ENCODE peak calls at places on chromosomes 11 and 22, in nine cellular contexts. S is GM23338; K is left ventricle myocardium inferior; Z is effector memory CD4-positive, alpha-beta T cell; T is IMR-90; I is CD8-positive, alpha-beta T cell; D is adrenal gland; E is CD4-positive, CD25-positive, alpha-beta regulatory T cell; P is uterus. R is an unnamed sample. For H3K4me1, the result is how much of the 10 kb centered on the place peaks cover.

GRCh38 chr22:19479358-19480172 is at the start of gene CDC45:
- DNase-seq in S (peak), K (peak), Z (peak), T (peak), I (peak), D (peak), E (peak), P (peak), R (peak)

GRCh38 chr11:96338910-96339703 is 3.9 kb downstream of the MAML2 start:
- DNase-seq in S (peak), K (peak), Z (no peak), T (peak), I (peak), D (peak), E (no peak), P (no peak), R (peak)

GRCh38 chr11:2898366-2899079 is 12.9 kb upstream of the CDKN1C start:
- DNase-seq in S (no peak), K (peak), Z (peak), T (peak), I (peak), D (peak), E (peak), P (no peak), R (peak)

GRCh38 chr11:72548481-72548880 is 114.2 kb upstream of the CLPB start:
- DNase-seq in S (no peak), K (no peak), Z (no peak), T (no peak), I (no peak), D (no peak), E (no peak), P (no peak), R (no peak)

GRCh38 chr11:107830915-107831540 is 27.6 kb downstream of the SLC35F2 start:
- DNase-seq in S (no peak), K (no peak), Z (no peak), T (no peak), I (no peak), D (no peak), E (no peak), P (no peak), R (no peak)

GRCh38 chr11:27619936-27620335 is 80.3 kb downstream of the BDNF start:
- DNase-seq in S (no peak), K (no peak), Z (no peak), T (no peak), I (no peak), D (no peak), E (no peak), P (no peak), R (no peak)

GRCh38 chr11:118892515-118892914 is 8.8 kb downstream of the CXCR5 start:
- DNase-seq in S (no peak), K (no peak), Z (peak), T (no peak), I (peak), D (no peak), E (peak), P (no peak), R (no peak)

GRCh38 chr22:25062378-25063095 is 110.0 kb downstream of the KIAA1671 start:
- DNase-seq in S (no peak), K (no peak), Z (peak), T (no peak), I (peak), D (no peak), E (peak), P (no peak), R (no peak)

GRCh38 chr22:21868651-21869050 is 1.2 kb upstream of the MAPK1 start:
- DNase-seq in S (no peak), K (no peak), Z (no peak), T (no peak), I (no peak), D (no peak), E (no peak), P (no peak), R (no peak)

GRCh38 chr11:68373189-68373809 is 60.9 kb downstream of the LRP5 start:
- DNase-seq in S (no peak), K (peak), Z (no peak), T (peak), I (no peak), D (no peak), E (no peak), P (peak), R (peak)

GRCh38 chr11:68371176-68372041 is 59.0 kb downstream of the LRP5 start:
- DNase-seq in S (no peak), K (peak), Z (no peak), T (no peak), I (no peak), D (peak), E (no peak), P (no peak), R (peak)

GRCh38 chr11:68372625-68373024 is 60.2 kb downstream of the LRP5 start:
- DNase-seq in S (no peak), K (no peak), Z (no peak), T (no peak), I (no peak), D (peak), E (no peak), P (no peak), R (no peak)

GRCh38 chr11:68370211-68371111 is 58.1 kb downstream of the LRP5 start:
- DNase-seq in S (no peak), K (peak), Z (no peak), T (no peak), I (no peak), D (no peak), E (no peak), P (no peak), R (no peak)

DNA sequence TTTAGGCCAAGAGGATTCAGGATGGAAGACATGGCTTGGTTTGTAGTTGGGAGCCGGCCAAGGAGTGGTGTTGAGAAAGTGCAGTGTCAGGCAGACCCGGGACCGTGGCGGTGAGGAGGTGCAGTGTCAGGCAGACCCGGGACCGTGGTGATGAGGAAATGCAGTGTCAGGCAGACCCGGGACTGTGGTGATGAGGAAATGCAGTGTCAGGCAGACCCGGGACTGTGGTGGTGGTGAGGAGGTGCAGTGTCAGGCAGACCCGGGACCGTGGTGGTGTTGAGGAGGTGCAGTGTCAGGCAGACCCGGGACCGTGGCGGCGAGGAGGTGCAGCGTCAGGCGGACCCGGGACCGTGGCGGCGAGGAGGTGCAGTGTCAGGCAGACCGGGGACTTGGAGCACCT is 59.7 kb downstream of the LRP5 start:
- DNase-seq in S (no peak), K (no peak), Z (no peak), T (no peak), I (no peak), D (no peak), E (no peak), P (peak), R (no peak)
- H3K4me3 ChIP-seq in S (no peak), K (no peak), Z (no peak), T (no peak), I (no peak), D (no peak), E (no peak), P (no peak), R (no peak)

DNA sequence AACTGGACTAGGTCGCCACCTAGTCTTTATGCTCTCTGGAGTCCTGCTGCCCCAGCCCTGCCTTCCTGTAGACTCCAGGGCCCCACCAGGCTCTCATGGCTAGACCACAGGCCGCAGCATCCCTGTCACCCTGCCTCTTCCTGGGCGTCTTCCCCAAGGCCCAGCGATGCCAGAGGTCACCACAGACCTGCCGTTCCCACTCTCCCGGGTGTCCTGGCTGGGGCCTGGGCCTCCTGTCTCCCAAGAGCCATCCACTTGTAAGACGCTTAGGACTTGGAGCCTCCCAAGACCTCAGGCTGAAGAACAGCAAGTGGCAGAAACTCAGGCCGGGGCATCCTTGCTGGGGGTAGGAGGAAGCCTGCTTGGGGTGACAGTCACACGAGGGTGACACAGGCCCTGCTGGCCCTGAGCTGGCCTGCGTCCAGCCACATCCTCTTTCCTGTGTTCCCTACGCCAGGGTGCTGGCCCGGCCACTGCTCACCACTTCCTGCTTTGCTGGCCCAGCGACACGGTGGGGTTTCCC is 2.0 kb upstream of the TCIRG1 start:
- DNase-seq in S (no peak), K (peak), Z (no peak), T (no peak), I (no peak), D (peak), E (no peak), P (no peak), R (no peak)
- H3K4me1 ChIP-seq in S (under half), K (half or more), Z (under half), T (under half), I (half or more), D (half or more), E (half or more), P (under half), R (under half)

GRCh38 chr11:117794772-117795629 is 2.0 kb downstream of the DSCAML1 start:
- DNase-seq in S (peak), K (no peak), Z (no peak), T (no peak), I (no peak), D (no peak), E (no peak), P (no peak), R (no peak)

GRCh38 chr11:117795726-117796455 is 1.1 kb downstream of the DSCAML1 start:
- DNase-seq in S (peak), K (no peak), Z (no peak), T (no peak), I (no peak), D (no peak), E (no peak), P (no peak), R (no peak)

GRCh38 chr11:117794144-117794543 is 2.9 kb downstream of the DSCAML1 start:
- DNase-seq in S (no peak), K (no peak), Z (no peak), T (no peak), I (no peak), D (no peak), E (no peak), P (no peak), R (no peak)

GRCh38 chr11:117799634-117800033 is 2.6 kb upstream of the DSCAML1 start:
- DNase-seq in S (no peak), K (no peak), Z (no peak), T (no peak), I (no peak), D (no peak), E (no peak), P (no peak), R (no peak)

GRCh38 chr11:117796456-117797428 is at the start of gene DSCAML1:
- DNase-seq in S (peak), K (no peak), Z (no peak), T (no peak), I (no peak), D (no peak), E (no peak), P (peak), R (no peak)
- H3K4me3 ChIP-seq in S (peak), K (peak), Z (peak), T (no peak), I (peak), D (peak), E (no peak), P (peak), R (peak)

GRCh38 chr11:68008381-68009337 is 1.5 kb upstream of the ALDH3B1 start:
- DNase-seq in S (no peak), K (no peak), Z (no peak), T (no peak), I (no peak), D (peak), E (no peak), P (no peak), R (no peak)
- H3K4me1 ChIP-seq in S (under half), K (under half), Z (under half), T (under half), I (under half), D (half or more), E (under half), P (under half), R (under half)

GRCh38 chr11:67238894-67239794 is 27.1 kb upstream of the GRK2 start:
- DNase-seq in S (no peak), K (no peak), Z (no peak), T (peak), I (no peak), D (no peak), E (no peak), P (no peak), R (peak)
- H3K4me3 ChIP-seq in S (peak), K (peak), Z (no peak), T (peak), I (peak), D (peak), E (peak), P (no peak), R (peak)

GRCh38 chr22:38230108-38230825 is 28.5 kb downstream of the MAFF start:
- DNase-seq in S (peak), K (peak), Z (peak), T (no peak), I (no peak), D (no peak), E (no peak), P (no peak), R (peak)

GRCh38 chr22:38228326-38228872 is 26.6 kb downstream of the MAFF start:
- DNase-seq in S (no peak), K (no peak), Z (no peak), T (no peak), I (no peak), D (no peak), E (no peak), P (no peak), R (peak)

GRCh38 chr22:38230916-38231315 is 29.1 kb downstream of the MAFF start:
- DNase-seq in S (no peak), K (no peak), Z (no peak), T (no peak), I (no peak), D (no peak), E (no peak), P (no peak), R (no peak)

GRCh38 chr22:38226853-38227649 is 25.3 kb downstream of the MAFF start:
- DNase-seq in S (no peak), K (no peak), Z (no peak), T (no peak), I (no peak), D (no peak), E (no peak), P (no peak), R (no peak)

GRCh38 chr22:38228873-38229740 is 27.3 kb downstream of the MAFF start:
- DNase-seq in S (no peak), K (no peak), Z (no peak), T (peak), I (no peak), D (peak), E (no peak), P (no peak), R (peak)
- H3K4me1 ChIP-seq in S (under half), K (under half), Z (under half), T (under half), I (under half), D (under half), E (under half), P (under half), R (under half)

DNA sequence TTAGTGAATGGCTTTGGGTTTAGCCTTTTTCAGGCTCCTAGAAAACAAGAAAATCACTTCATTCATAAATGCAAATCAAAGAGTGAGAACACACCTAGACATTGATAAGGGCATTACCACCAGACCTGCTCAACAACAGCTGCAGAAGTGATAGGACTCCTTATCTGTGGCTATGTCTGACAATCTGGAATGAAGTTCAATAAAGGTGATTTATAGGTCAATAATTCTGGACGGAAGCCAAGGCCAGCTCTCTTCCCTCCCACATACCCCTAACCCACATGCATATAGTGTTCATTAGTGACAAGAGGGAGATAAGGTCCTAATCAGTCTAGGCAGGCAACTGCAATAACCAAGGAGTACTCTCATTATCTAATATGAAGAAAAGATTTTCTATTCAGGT is 111.3 kb downstream of the ETS1 start:
- DNase-seq in S (no peak), K (no peak), Z (no peak), T (no peak), I (no peak), D (no peak), E (no peak), P (no peak), R (no peak)
- H3K4me3 ChIP-seq in S (no peak), K (no peak), Z (no peak), T (no peak), I (peak), D (no peak), E (peak), P (no peak), R (no peak)

DNA sequence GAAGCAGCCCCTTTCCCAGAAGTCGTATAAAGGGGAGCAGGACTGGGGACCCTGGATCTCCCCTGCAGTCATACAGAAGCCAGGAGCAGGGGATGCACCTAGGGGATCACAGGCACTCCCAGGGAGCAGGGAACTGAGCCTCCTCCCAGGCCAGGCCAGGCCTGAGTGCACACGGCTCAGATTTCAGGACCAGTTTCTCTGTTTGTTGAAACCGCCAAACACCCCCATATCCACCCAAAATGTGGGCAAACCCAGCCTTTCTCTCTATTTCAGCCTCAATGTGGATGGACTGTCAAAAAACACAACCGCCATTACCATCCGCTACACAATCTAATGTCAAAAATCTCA is 17.5 kb downstream of the MN1 start:
- DNase-seq in S (no peak), K (no peak), Z (no peak), T (no peak), I (no peak), D (no peak), E (no peak), P (no peak), R (peak)
- H3K4me1 ChIP-seq in S (under half), K (half or more), Z (under half), T (under half), I (under half), D (under half), E (under half), P (under half), R (under half)

R was measured in adipocyte.